ENCODE peak calls at places on chromosomes 4 and X, in five cellular contexts. U is osteocyte; G is activated T-cell treated with anti-CD3 and anti-CD28 coated beads, Interleukin-2, amount 50 U/mL, for 48 hours; N is HCT116; F is NCI-H345. I is an unnamed sample.

GRCh38 chr4:163701915-163702314 is 207.4 kb downstream of the TMA16 start:
- DNase-seq in G (no peak), F (no peak), U (no peak), N (no peak), I (no peak)

GRCh38 chr4:69894221-69894620 is 34.3 kb upstream of the SULT1E1 start:
- DNase-seq in U (no peak), N (no peak), F (no peak), G (no peak), I (no peak)

GRCh38 chr4:158998624-158999023 is 104.3 kb upstream of the RAPGEF2 start:
- DNase-seq in N (peak), F (no peak), G (no peak), U (no peak), I (no peak)

GRCh38 chr4:99321241-99322191 is at the start of gene ADH1B:
- DNase-seq in U (no peak), F (no peak), N (no peak), G (no peak), I (no peak)

GRCh38 chr4:38193464-38193863 is 233.3 kb downstream of the PTTG2 start:
- DNase-seq in F (no peak), N (no peak), U (no peak), G (no peak), I (no peak)

GRCh38 chr4:168585168-168586091 is 88.6 kb downstream of the PALLD start:
- DNase-seq in F (peak), N (peak), G (peak), U (peak), I (no peak)

GRCh38 chr4:87216469-87216868 is 3.9 kb downstream of the KLHL8 start:
- DNase-seq in F (no peak), G (no peak), U (no peak), N (no peak), I (no peak)

GRCh38 chr4:158159054-158159717 is 13.6 kb downstream of the GASK1B start:
- DNase-seq in F (no peak), N (no peak), U (no peak), G (no peak), I (no peak)

GRCh38 chrX:130179170-130179569 is 7.4 kb downstream of the RAB33A start:
- DNase-seq in F (no peak), U (peak), N (no peak), G (no peak), I (no peak)

GRCh38 chr4:8587469-8588195 is 4.9 kb upstream of the CPZ start:
- DNase-seq in G (no peak), F (no peak), N (no peak), U (no peak), I (no peak)

GRCh38 chr4:151721466-151721865 is 39.3 kb downstream of the GATB start:
- DNase-seq in F (peak), G (no peak), N (no peak), U (no peak), I (no peak)

GRCh38 chrX:130869239-130869638 is 33.8 kb downstream of the ENOX2 start:
- DNase-seq in U (no peak), G (no peak), F (no peak), N (no peak), I (no peak)

GRCh38 chr4:153294631-153295030 is 49.9 kb upstream of the MND1 start:
- DNase-seq in U (no peak), G (no peak), N (no peak), F (no peak), I (no peak)

GRCh38 chrX:49184294-49185061 is 1.7 kb downstream of the PRICKLE3 start:
- DNase-seq in N (peak), G (peak), F (peak), U (peak), I (no peak)

GRCh38 chr4:74545488-74545887 is 100.6 kb downstream of the AREG start:
- DNase-seq in U (no peak), G (no peak), N (no peak), F (no peak), I (no peak)

GRCh38 chr4:150096625-150097024 is 18.4 kb downstream of the DCLK2 start:
- DNase-seq in U (no peak), N (no peak), F (peak), G (no peak), I (no peak)

GRCh38 chr4:15682790-15683495 is 1.3 kb downstream of the FAM200B start:
- DNase-seq in U (no peak), N (no peak), G (no peak), F (no peak), I (no peak)

GRCh38 chr4:82136161-82136801 is 237.5 kb downstream of the HNRNPD start:
- DNase-seq in F (no peak), N (no peak), U (no peak), G (no peak), I (no peak)

GRCh38 chr4:125091031-125091540 is 223.7 kb upstream of the FAT4 start:
- DNase-seq in G (no peak), F (no peak), N (no peak), U (no peak), I (no peak)

GRCh38 chrX:153702350-153703035 is 14.8 kb downstream of the SLC6A8 start:
- DNase-seq in F (no peak), N (no peak), G (no peak), U (no peak), I (no peak)

GRCh38 chr4:176920694-176921093 is 128.0 kb upstream of the VEGFC start:
- DNase-seq in G (no peak), N (no peak), F (no peak), U (no peak), I (no peak)

GRCh38 chr4:186144596-186145569 is 40.4 kb downstream of the FAM149A start:
- DNase-seq in F (peak), N (no peak), U (no peak), G (peak), I (peak)

GRCh38 chr4:147518846-147519767 is 38.2 kb downstream of the EDNRA start:
- DNase-seq in N (peak), F (peak), G (peak), U (no peak), I (no peak)

GRCh38 chr4:82431026-82431745 is 796 bp downstream of the ENOPH1 start:
- DNase-seq in F (peak), U (no peak), G (no peak), N (no peak), I (peak)

GRCh38 chr4:83974111-83974789 is 438.3 kb downstream of the GPAT3 start:
- DNase-seq in G (no peak), U (no peak), N (no peak), F (no peak), I (no peak)